ENCODE peak calls at places on chromosomes 16 and 17, in five cellular contexts. D is SK-N-SH, I is GM12878, F is K562, S is HCT116. X is an unnamed sample.

GRCh38 chr17:77528516-77529327 is 388.0 kb downstream of the SEC14L1 start:
- DNase-seq in F (no peak), S (no peak), I (no peak), D (peak), X (no peak)

GRCh38 chr16:69859105-69859969 is 91.8 kb upstream of the CLEC18A start:
- DNase-seq in F (peak), D (peak), S (peak), I (no peak), X (peak)

GRCh38 chr16:79876332-79876730 is 275.8 kb upstream of the MAF start:
- DNase-seq in F (no peak), S (no peak), I (peak), D (no peak), X (no peak)

GRCh38 chr17:60579090-60579489 is 20.9 kb upstream of the PPM1D start:
- DNase-seq in D (no peak), F (no peak), I (no peak), S (no peak), X (no peak)

GRCh38 chr17:61150686-61151299 is 248.8 kb upstream of the TBX2 start:
- DNase-seq in I (no peak), S (no peak), D (no peak), F (no peak), X (no peak)

GRCh38 chr16:89404561-89404960 is 85.8 kb downstream of the ANKRD11 start:
- DNase-seq in D (no peak), S (no peak), I (no peak), F (no peak), X (no peak)

GRCh38 chr17:29412780-29413565 is 22.8 kb downstream of the TAOK1 start:
- DNase-seq in I (no peak), D (no peak), F (no peak), S (no peak), X (no peak)

GRCh38 chr16:8543258-8543657 is 47.1 kb downstream of the TMEM114 start:
- DNase-seq in S (no peak), D (no peak), F (no peak), I (no peak), X (no peak)

GRCh38 chr17:29251969-29252866 is 5.6 kb downstream of the CRYBA1 start:
- DNase-seq in F (peak), I (no peak), D (peak), S (no peak), X (peak)

GRCh38 chr16:4081577-4082021 is 34.6 kb downstream of the ADCY9 start:
- DNase-seq in S (no peak), D (peak), I (no peak), F (no peak), X (no peak)

GRCh38 chr16:87150359-87151280 is 166.6 kb downstream of the C16orf95 start:
- DNase-seq in D (no peak), F (no peak), I (no peak), S (no peak), X (no peak)

GRCh38 chr16:30381351-30382041 is 865 bp downstream of the SEPTIN1 start:
- DNase-seq in F (peak), I (no peak), D (no peak), S (no peak), X (no peak)

GRCh38 chr16:87363771-87364476 is 19.7 kb downstream of the FBXO31 start:
- DNase-seq in D (peak), F (peak), S (no peak), I (no peak), X (no peak)

GRCh38 chr16:79083879-79084278 is 516.7 kb downstream of the MAF start:
- DNase-seq in F (no peak), D (no peak), S (no peak), I (no peak), X (no peak)

GRCh38 chr16:53429221-53429943 is 4.9 kb upstream of the RBL2 start:
- DNase-seq in S (no peak), F (peak), D (peak), I (no peak), X (peak)

GRCh38 chr17:45116434-45117016 is 15.8 kb downstream of the PLCD3 start:
- DNase-seq in S (no peak), D (peak), I (no peak), F (no peak), X (no peak)

GRCh38 chr16:69618307-69618706 is 52.5 kb downstream of the NFAT5 start:
- DNase-seq in F (no peak), I (no peak), D (no peak), S (no peak), X (no peak)

GRCh38 chr17:37694734-37695133 is 50.1 kb downstream of the HNF1B start:
- DNase-seq in S (no peak), F (no peak), I (no peak), D (no peak), X (no peak)

GRCh38 chr16:82972520-82972919 is 345.8 kb downstream of the CDH13 start:
- DNase-seq in D (no peak), I (no peak), S (no peak), F (no peak), X (no peak)

GRCh38 chr16:81266680-81267095 is 28.2 kb downstream of the BCO1 start:
- DNase-seq in I (no peak), D (no peak), S (no peak), F (no peak), X (no peak)

GRCh38 chr16:24734382-24734781 is 4.9 kb downstream of the TNRC6A start:
- DNase-seq in I (no peak), D (no peak), S (no peak), F (no peak), X (no peak)

GRCh38 chr16:86988920-86989715 is 328.1 kb downstream of the C16orf95 start:
- DNase-seq in I (no peak), F (no peak), S (no peak), D (no peak), X (no peak)

GRCh38 chr17:45223541-45224528 is 2.1 kb downstream of the FMNL1 start:
- DNase-seq in I (no peak), F (no peak), D (no peak), S (no peak), X (peak)

GRCh38 chr16:15610369-15610871 is 32.5 kb downstream of the MARF1 start:
- DNase-seq in F (no peak), D (no peak), I (no peak), S (no peak), X (no peak)

GRCh38 chr16:78503501-78504110 is 404.2 kb downstream of the WWOX start:
- DNase-seq in F (peak), S (peak), D (peak), I (no peak), X (peak)

GRCh38 chr17:3919123-3919624 is 2.9 kb upstream of the P2RX1 start:
- DNase-seq in I (no peak), S (no peak), F (no peak), D (no peak), X (no peak)

GRCh38 chr17:50234581-50234980 is 33.1 kb upstream of the COL1A1 start:
- DNase-seq in D (no peak), S (no peak), I (no peak), F (no peak), X (no peak)

GRCh38 chr16:28166394-28167208 is 45.2 kb downstream of the XPO6 start:
- DNase-seq in F (no peak), D (no peak), I (no peak), S (peak), X (no peak)

GRCh38 chr17:37726891-37727780 is 17.7 kb downstream of the HNF1B start:
- DNase-seq in I (no peak), D (no peak), S (no peak), F (no peak), X (no peak)

GRCh38 chr17:7207120-7208001 is 12.3 kb downstream of the DLG4 start:
- DNase-seq in I (no peak), D (no peak), F (no peak), S (no peak), X (no peak)

GRCh38 chr17:31310260-31310659 is 3.6 kb downstream of the EVI2B start:
- DNase-seq in S (no peak), I (no peak), D (no peak), F (no peak), X (no peak)

GRCh38 chr17:21376835-21377690 is 906 bp downstream of the KCNJ12 start:
- DNase-seq in F (peak), I (no peak), D (peak), S (no peak), X (peak)

GRCh38 chr17:63345598-63345997 is 100.5 kb downstream of the CYB561 start:
- DNase-seq in I (no peak), F (no peak), D (no peak), S (no peak), X (no peak)

GRCh38 chr17:71437176-71437575 is 683.6 kb upstream of the SOX9 start:
- DNase-seq in I (no peak), F (no peak), S (no peak), D (no peak), X (no peak)

DNA sequence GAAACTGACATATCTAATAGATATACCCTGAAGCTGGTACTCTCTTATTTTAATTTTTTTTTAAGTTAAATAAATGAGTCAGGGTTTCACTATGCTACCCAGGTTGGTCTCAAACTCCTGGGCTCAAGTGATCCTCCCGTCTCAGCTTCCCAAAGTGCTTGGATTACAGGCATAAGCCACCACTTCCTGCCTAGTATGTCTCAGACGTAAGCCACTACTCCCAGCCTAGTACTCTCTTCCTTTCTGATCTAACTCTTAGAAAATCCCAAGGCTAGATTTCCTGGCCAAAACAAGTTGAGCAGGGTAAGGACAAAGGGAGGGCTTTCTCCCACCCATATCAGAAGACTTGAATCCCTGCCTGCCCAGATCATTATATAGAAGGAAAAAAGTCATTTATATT is 33.7 kb downstream of the HOXB1 start:
- DNase-seq in I (no peak), F (no peak), S (no peak), D (no peak), X (no peak)
- TF ChIP-seq JUND in I (no peak), F (no peak), S (no peak), D (no peak), X (no peak)

GRCh38 chr17:27266228-27266627 is 27.7 kb upstream of the WSB1 start:
- DNase-seq in S (no peak), I (no peak), D (no peak), F (no peak), X (no peak)

GRCh38 chr17:27268394-27269085 is 25.4 kb upstream of the WSB1 start:
- DNase-seq in D (no peak), I (no peak), S (no peak), F (no peak), X (no peak)

GRCh38 chr17:27263386-27263785 is 30.5 kb upstream of the WSB1 start:
- DNase-seq in I (no peak), D (no peak), S (no peak), F (no peak), X (no peak)

GRCh38 chr17:27264068-27264812 is 29.7 kb upstream of the WSB1 start:
- DNase-seq in D (no peak), S (no peak), I (no peak), F (no peak), X (no peak)

GRCh38 chr17:27265333-27265732 is 28.6 kb upstream of the WSB1 start:
- DNase-seq in F (no peak), I (no peak), S (no peak), D (no peak), X (no peak)
- TF ChIP-seq JUND in F (no peak), I (no peak), S (no peak), D (no peak), X (no peak)

GRCh38 chr16:85395913-85396878 is 216.9 kb upstream of the GSE1 start:
- DNase-seq in D (peak), S (no peak), F (no peak), I (no peak), X (no peak)
- TF ChIP-seq JUND in D (no peak), S (no peak), F (no peak), I (no peak), X (no peak)

GRCh38 chr17:80229011-80229410 is 8.8 kb downstream of the SLC26A11 start:
- DNase-seq in I (no peak), D (no peak), S (no peak), F (no peak), X (no peak)

GRCh38 chr17:80225230-80225629 is 5.0 kb downstream of the SLC26A11 start:
- DNase-seq in S (no peak), I (no peak), F (no peak), D (no peak), X (no peak)

GRCh38 chr17:80227156-80227555 is 6.9 kb downstream of the SLC26A11 start:
- DNase-seq in F (no peak), I (no peak), D (no peak), S (no peak), X (no peak)

GRCh38 chr17:80227666-80228065 is 7.4 kb downstream of the SLC26A11 start:
- DNase-seq in S (no peak), I (no peak), D (no peak), F (no peak), X (no peak)

DNA sequence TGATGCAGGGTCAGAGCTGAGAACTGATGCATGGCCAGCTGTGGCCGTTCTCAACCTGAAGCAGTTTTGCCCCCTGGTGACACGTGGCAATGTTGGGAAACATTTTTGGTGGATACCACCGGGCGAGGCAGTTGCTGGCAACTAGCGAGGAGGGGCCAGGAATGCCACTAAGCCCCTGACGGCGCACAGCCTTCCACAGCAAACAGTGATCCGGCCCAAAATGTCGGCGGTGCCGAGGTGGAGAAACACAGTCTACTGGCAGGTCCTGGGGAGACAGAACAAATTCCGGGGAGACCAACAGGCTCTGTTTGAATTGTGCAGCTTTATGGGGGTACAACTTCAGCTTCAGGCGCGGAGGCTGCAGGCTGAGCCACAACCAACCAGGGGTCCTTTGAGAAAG is 8.2 kb downstream of the SLC26A11 start:
- DNase-seq in F (no peak), D (no peak), S (no peak), I (no peak), X (no peak)
- TF ChIP-seq JUND in F (no peak), D (no peak), S (no peak), I (no peak), X (no peak)

GRCh38 chr17:2282297-2282873 is 21.2 kb downstream of the SMG6 start:
- DNase-seq in S (peak), D (peak), F (peak), I (no peak), X (peak)
- TF ChIP-seq JUND in S (no peak), D (no peak), F (no peak), I (no peak), X (no peak)

GRCh38 chr16:58411736-58412614 is 19.7 kb downstream of the GINS3 start:
- DNase-seq in D (peak), S (no peak), I (no peak), F (peak), X (peak)

GRCh38 chr16:58413359-58413758 is 21.1 kb downstream of the GINS3 start:
- DNase-seq in F (no peak), I (no peak), S (no peak), D (peak), X (no peak)

GRCh38 chr16:58417600-58417999 is 25.3 kb downstream of the GINS3 start:
- DNase-seq in S (no peak), D (peak), I (no peak), F (no peak), X (no peak)

GRCh38 chr16:58417035-58417434 is 24.8 kb downstream of the GINS3 start:
- DNase-seq in I (no peak), D (no peak), S (no peak), F (no peak), X (no peak)

DNA sequence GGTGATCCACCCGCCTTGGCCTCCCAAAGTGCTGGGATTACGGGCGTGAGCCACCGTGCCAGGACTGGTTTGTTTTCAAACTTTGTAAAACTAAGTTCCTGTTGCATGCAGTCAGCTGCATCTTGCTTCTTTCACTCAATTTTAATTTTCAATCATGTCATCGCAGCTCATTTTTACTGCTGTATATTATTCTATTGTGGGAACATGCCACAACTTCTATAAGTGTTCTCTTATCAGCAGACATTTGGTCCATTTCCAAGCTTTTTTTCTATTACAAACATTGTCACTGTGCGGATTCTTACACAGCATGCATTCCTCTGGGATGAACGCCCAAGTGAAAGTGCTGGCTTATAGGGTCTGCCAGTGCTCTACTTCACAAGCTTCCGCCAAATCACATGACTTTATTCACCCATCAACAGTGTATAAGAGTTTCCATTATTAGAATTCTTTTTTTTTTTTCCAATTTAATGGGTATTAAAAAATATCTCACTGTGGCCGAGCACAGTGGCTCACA is 22.7 kb downstream of the GINS3 start:
- DNase-seq in I (no peak), D (no peak), S (no peak), F (no peak), X (no peak)
- TF ChIP-seq JUND in I (no peak), D (no peak), S (no peak), F (no peak), X (no peak)

GRCh38 chr17:41547921-41548843 is 20.1 kb upstream of the KRT19 start:
- DNase-seq in D (peak), F (peak), I (no peak), S (peak), X (peak)
- TF ChIP-seq JUND in D (peak), F (peak), I (no peak), S (peak), X (no peak)

GRCh38 chr16:75306102-75306762 is 54.8 kb upstream of the BCAR1 start:
- DNase-seq in D (no peak), I (no peak), F (no peak), S (peak), X (no peak)
- TF ChIP-seq JUND in D (no peak), I (no peak), F (no peak), S (peak), X (no peak)

GRCh38 chr17:69031839-69032238 is 28.9 kb downstream of the ABCA9 start:
- DNase-seq in F (no peak), S (no peak), I (no peak), D (no peak), X (no peak)

GRCh38 chr17:69030145-69030544 is 30.6 kb downstream of the ABCA9 start:
- DNase-seq in S (no peak), I (no peak), D (no peak), F (no peak), X (no peak)
- TF ChIP-seq JUND in S (no peak), I (no peak), D (no peak), F (no peak), X (no peak)